ENCODE peak calls at places on chromosomes 13 and 19, in four cellular contexts. One of them, this sample, is unnamed. For H3K9me3, the result is how much of the 10 kb centered on the place peaks cover.

GRCh38 chr19:44943801-44944249 is 1.8 kb downstream of the APOC4 start:
- DNase-seq in pancreas: no peak
- DNase-seq in PC-9: no peak
- DNase-seq in right atrium auricular region: peak
- DNase-seq in this sample: peak

GRCh38 chr13:98222081-98222554 is 45.0 kb upstream of the RNF113B start:
- DNase-seq in PC-9: no peak
- DNase-seq in right atrium auricular region: no peak
- DNase-seq in pancreas: peak
- DNase-seq in this sample: no peak

GRCh38 chr19:32407004-32407992 is 1.7 kb downstream of the DPY19L3 start:
- DNase-seq in pancreas: peak
- DNase-seq in right atrium auricular region: no peak
- DNase-seq in PC-9: no peak
- DNase-seq in this sample: no peak

GRCh38 chr19:30406220-30406944 is 34.2 kb downstream of the ZNF536 start:
- DNase-seq in pancreas: peak
- DNase-seq in PC-9: no peak
- DNase-seq in right atrium auricular region: no peak
- DNase-seq in this sample: peak

GRCh38 chr19:49106648-49107135 is 7.5 kb upstream of the LIN7B start:
- DNase-seq in right atrium auricular region: no peak
- DNase-seq in pancreas: peak
- DNase-seq in PC-9: peak
- DNase-seq in this sample: peak

GRCh38 chr13:114146173-114146572 is 13.8 kb upstream of the RASA3 start:
- DNase-seq in right atrium auricular region: no peak
- DNase-seq in pancreas: no peak
- DNase-seq in PC-9: no peak
- DNase-seq in this sample: no peak

GRCh38 chr19:49502866-49503581 is 6.8 kb downstream of the RPS11 start:
- DNase-seq in PC-9: no peak
- DNase-seq in pancreas: peak
- DNase-seq in right atrium auricular region: no peak
- DNase-seq in this sample: no peak

GRCh38 chr13:33057019-33057785 is 41.0 kb downstream of the KL start:
- DNase-seq in right atrium auricular region: no peak
- DNase-seq in PC-9: no peak
- DNase-seq in pancreas: no peak
- DNase-seq in this sample: no peak

GRCh38 chr19:49475995-49476880 is 2.2 kb downstream of the FLT3LG start:
- DNase-seq in pancreas: no peak
- DNase-seq in PC-9: no peak
- DNase-seq in right atrium auricular region: no peak
- DNase-seq in this sample: no peak

GRCh38 chr13:105960326-105960725 is 575.1 kb downstream of the EFNB2 start:
- DNase-seq in pancreas: no peak
- DNase-seq in PC-9: no peak
- DNase-seq in right atrium auricular region: no peak
- DNase-seq in this sample: no peak

GRCh38 chr19:17680235-17680722 is 7.9 kb downstream of the UNC13A start:
- DNase-seq in right atrium auricular region: peak
- DNase-seq in pancreas: peak
- DNase-seq in PC-9: peak
- DNase-seq in this sample: peak

GRCh38 chr13:43878897-43879322 is 630 bp downstream of the CCDC122 start:
- DNase-seq in pancreas: peak
- DNase-seq in PC-9: peak
- DNase-seq in right atrium auricular region: peak
- DNase-seq in this sample: peak

DNA sequence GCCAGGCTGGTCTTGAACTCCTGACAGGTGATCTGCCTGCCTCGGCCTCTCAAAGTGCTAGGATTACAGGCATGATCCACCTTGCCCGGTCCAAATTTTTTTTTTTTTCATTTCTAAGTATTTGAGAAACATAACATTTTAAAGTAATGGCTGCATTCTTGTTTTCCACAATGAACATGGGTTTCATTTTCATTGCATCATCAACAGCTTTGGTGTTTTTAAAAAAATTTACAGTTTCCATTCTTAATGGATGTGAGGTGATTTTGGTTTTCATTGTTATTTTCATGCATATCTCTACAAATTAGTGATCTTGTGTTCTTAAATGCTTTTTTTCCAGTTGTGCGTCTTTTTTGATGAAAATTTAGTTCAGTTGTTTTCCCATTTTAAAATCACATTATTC is 27.5 kb downstream of the ZNF429 start:
- DNase-seq in right atrium auricular region: no peak
- DNase-seq in pancreas: no peak
- DNase-seq in PC-9: no peak
- DNase-seq in this sample: no peak
- H3K9me3 ChIP-seq in right atrium auricular region: under half
- H3K9me3 ChIP-seq in pancreas: under half
- H3K9me3 ChIP-seq in PC-9: half or more
- H3K9me3 ChIP-seq in this sample: half or more

DNA sequence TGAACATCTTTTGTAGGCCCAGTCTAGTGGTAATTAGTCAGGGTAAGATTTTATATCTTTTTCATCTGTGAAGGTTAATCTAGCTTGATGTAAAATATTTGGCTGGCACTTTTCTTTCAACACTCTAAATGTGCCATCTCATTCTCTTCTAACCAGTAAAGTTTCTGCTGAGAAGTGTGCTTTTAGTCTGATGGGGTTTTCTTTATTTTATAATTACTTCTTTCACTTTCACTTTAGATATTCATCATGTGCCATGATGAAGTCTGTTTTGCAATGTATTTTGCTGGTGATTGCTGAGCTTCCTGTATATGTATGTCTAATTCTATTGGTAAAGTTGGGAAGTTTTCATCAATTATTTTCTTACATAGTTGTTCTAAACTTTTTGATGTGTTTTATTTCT is 31.9 kb downstream of the ZNF726 start:
- DNase-seq in pancreas: no peak
- DNase-seq in PC-9: no peak
- DNase-seq in right atrium auricular region: no peak
- DNase-seq in this sample: no peak
- H3K9me3 ChIP-seq in pancreas: under half
- H3K9me3 ChIP-seq in PC-9: under half
- H3K9me3 ChIP-seq in right atrium auricular region: under half
- H3K9me3 ChIP-seq in this sample: under half

GRCh38 chr19:36221474-36221873 is 6.6 kb downstream of the ZNF146 start:
- DNase-seq in PC-9: no peak
- DNase-seq in right atrium auricular region: no peak
- DNase-seq in pancreas: no peak
- DNase-seq in this sample: no peak

GRCh38 chr19:36225219-36225892 is 10.4 kb downstream of the ZNF146 start:
- DNase-seq in PC-9: no peak
- DNase-seq in pancreas: no peak
- DNase-seq in right atrium auricular region: no peak
- DNase-seq in this sample: no peak

GRCh38 chr19:36222503-36222902 is 7.6 kb downstream of the ZNF146 start:
- DNase-seq in pancreas: no peak
- DNase-seq in right atrium auricular region: no peak
- DNase-seq in PC-9: no peak
- DNase-seq in this sample: no peak
- H3K9me3 ChIP-seq in pancreas: under half
- H3K9me3 ChIP-seq in right atrium auricular region: under half
- H3K9me3 ChIP-seq in PC-9: under half
- H3K9me3 ChIP-seq in this sample: under half

GRCh38 chr19:22625266-22626035 is 8.7 kb upstream of the ZNF492 start:
- DNase-seq in PC-9: no peak
- DNase-seq in pancreas: no peak
- DNase-seq in right atrium auricular region: peak
- DNase-seq in this sample: no peak

GRCh38 chr19:22620912-22621311 is 13.2 kb upstream of the ZNF492 start:
- DNase-seq in pancreas: no peak
- DNase-seq in PC-9: no peak
- DNase-seq in right atrium auricular region: no peak
- DNase-seq in this sample: no peak

GRCh38 chr19:22623841-22624221 is 10.3 kb upstream of the ZNF492 start:
- DNase-seq in pancreas: no peak
- DNase-seq in right atrium auricular region: peak
- DNase-seq in PC-9: no peak
- DNase-seq in this sample: no peak

GRCh38 chr19:22622020-22622419 is 12.1 kb upstream of the ZNF492 start:
- DNase-seq in pancreas: no peak
- DNase-seq in PC-9: no peak
- DNase-seq in right atrium auricular region: no peak
- DNase-seq in this sample: no peak

DNA sequence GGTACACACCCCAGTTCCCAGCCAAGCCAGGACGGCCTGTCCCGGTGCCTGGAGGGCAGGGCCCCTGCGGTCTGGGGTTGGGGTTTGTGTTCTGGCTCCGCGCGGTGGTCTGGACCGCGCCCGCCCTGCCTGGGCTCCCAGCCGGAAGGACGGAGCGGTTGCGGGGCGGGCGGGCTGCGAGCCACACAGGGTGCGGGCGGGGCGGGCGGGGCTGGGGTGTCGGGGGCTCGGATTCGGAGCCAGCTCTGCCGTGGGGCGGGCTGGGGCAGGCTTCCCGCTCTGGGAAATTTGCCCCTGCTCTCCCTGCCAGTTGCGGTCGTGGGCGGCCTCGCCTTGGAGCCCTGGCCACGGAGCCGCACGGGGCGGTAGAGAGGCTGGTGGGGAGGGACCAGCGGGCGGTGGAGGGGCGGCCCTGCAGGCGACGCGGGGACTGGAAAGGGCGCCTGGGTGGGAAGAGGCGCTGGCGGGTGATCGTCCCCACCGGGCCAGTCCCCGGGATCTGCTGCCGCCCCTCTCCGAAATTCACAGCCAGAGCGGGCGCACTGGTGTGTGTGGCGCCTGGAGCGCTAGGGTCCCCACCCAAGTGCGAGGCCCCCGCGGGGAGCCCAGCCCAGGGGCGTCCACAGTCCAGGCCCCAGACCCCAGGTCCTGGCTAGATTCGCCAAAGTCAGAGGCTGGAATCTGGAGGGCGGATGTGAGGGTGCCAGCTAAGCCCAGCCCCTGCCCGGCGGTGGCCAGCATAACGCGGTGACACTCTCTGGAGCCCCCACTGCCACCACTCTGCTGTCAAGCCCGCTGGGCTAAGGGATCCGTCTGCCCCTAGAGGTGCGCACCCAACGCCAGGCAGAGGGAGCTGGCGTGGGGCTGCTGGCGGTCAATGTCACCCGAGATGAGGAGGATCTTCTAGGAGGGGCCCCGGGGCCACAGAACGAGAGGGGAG is 11.0 kb upstream of the ZNF492 start:
- DNase-seq in PC-9: no peak
- DNase-seq in right atrium auricular region: peak
- DNase-seq in pancreas: no peak
- DNase-seq in this sample: no peak
- H3K9me3 ChIP-seq in PC-9: under half
- H3K9me3 ChIP-seq in right atrium auricular region: under half
- H3K9me3 ChIP-seq in pancreas: under half
- H3K9me3 ChIP-seq in this sample: under half

GRCh38 chr13:46404732-46405097 is 17.7 kb upstream of the RUBCNL start:
- DNase-seq in pancreas: no peak
- DNase-seq in right atrium auricular region: no peak
- DNase-seq in PC-9: no peak
- DNase-seq in this sample: no peak
- H3K9me3 ChIP-seq in pancreas: under half
- H3K9me3 ChIP-seq in right atrium auricular region: under half
- H3K9me3 ChIP-seq in PC-9: under half
- H3K9me3 ChIP-seq in this sample: under half